ENCODE peak calls at places on chromosomes 1 and 21, in six cellular contexts. F, P, H, Y, A and X are unnamed samples.

GRCh38 chr1:20555025-20555757 is 2.8 kb downstream of the FAM43B start:
- DNase-seq in A (no peak), Y (no peak), H (no peak), F (no peak), P (peak), X (no peak)

GRCh38 chr1:66294692-66295384 is 239.1 kb upstream of the SGIP1 start:
- DNase-seq in P (peak), A (peak), F (no peak), Y (peak), H (no peak), X (no peak)

GRCh38 chr1:15469836-15470495 is 5.9 kb upstream of the CELA2B start:
- DNase-seq in H (no peak), P (no peak), F (no peak), Y (no peak), A (no peak), X (no peak)

GRCh38 chr1:12173631-12174121 is 6.9 kb downstream of the TNFRSF1B start:
- DNase-seq in Y (no peak), F (no peak), P (no peak), H (no peak), A (no peak), X (peak)

GRCh38 chr21:38841472-38841871 is 35.7 kb downstream of the ETS2 start:
- DNase-seq in H (no peak), Y (no peak), A (no peak), F (no peak), P (no peak), X (no peak)

GRCh38 chr1:68600049-68600661 is 103.3 kb upstream of the DEPDC1 start:
- DNase-seq in F (no peak), A (peak), P (peak), Y (peak), H (peak), X (no peak)

GRCh38 chr1:59506952-59507351 is 210.1 kb downstream of the FGGY start:
- DNase-seq in H (peak), P (peak), A (peak), F (no peak), Y (no peak), X (peak)

GRCh38 chr1:230125633-230126528 is 58.8 kb downstream of the GALNT2 start:
- DNase-seq in H (no peak), Y (no peak), F (no peak), A (peak), P (no peak), X (no peak)

GRCh38 chr1:25532970-25533369 is 10.4 kb upstream of the LDLRAP1 start:
- DNase-seq in A (no peak), Y (no peak), H (no peak), F (no peak), P (no peak), X (no peak)
- TF ChIP-seq CTCF in A (no peak), Y (no peak), H (peak), F (no peak), P (no peak), X (no peak)

DNA sequence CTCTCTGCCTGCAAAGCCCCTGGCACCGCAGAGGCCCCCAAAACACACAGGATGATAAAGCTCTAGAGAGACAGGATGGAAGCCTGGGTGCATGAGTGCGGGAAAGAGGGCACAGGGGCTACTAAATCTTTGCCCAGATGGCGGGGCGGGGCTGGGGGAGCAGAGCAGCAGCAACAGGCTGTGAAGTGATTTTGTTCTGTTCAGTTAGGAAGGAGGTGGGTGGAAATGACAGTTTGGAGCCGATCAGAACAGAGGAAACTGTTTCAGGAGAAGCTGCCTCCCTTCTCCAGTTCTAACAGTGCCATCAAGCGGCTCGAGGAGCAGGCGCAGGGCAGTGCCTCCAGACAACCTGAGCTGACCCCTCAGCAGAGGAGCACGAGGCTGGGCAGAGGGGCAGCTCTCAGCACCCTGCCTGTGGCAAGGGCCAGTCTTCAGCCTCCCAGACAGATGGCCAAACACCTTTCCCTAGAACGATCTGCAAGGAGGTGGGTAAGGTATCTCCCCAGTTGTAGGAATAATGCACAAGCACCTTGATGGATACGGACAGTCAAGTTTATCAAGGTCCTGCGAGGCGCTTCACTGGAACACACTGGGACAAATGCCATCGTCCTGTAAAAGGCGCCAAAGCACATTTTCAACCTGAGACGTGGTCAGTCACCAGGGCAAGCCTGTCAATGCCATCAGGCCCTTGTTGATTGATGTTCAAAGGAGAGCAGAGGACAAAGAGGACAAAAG is 44.9 kb downstream of the TOMM20 start:
- DNase-seq in H (peak), A (peak), Y (peak), F (peak), P (peak), X (peak)
- H3K4me3 ChIP-seq in H (peak), A (no peak), Y (no peak), F (peak), P (peak), X (no peak)

GRCh38 chr1:163604391-163604790 is 282.6 kb downstream of the NUF2 start:
- DNase-seq in Y (no peak), H (no peak), A (no peak), P (no peak), F (no peak), X (no peak)
- TF ChIP-seq CTCF in Y (no peak), H (no peak), A (no peak), P (no peak), F (no peak), X (no peak)

GRCh38 chr1:155008015-155008941 is 5.7 kb downstream of the ZBTB7B start:
- DNase-seq in F (no peak), H (no peak), P (no peak), Y (no peak), A (no peak), X (no peak)
- H3K4me3 ChIP-seq in F (no peak), H (no peak), P (no peak), Y (no peak), A (no peak), X (no peak)

DNA sequence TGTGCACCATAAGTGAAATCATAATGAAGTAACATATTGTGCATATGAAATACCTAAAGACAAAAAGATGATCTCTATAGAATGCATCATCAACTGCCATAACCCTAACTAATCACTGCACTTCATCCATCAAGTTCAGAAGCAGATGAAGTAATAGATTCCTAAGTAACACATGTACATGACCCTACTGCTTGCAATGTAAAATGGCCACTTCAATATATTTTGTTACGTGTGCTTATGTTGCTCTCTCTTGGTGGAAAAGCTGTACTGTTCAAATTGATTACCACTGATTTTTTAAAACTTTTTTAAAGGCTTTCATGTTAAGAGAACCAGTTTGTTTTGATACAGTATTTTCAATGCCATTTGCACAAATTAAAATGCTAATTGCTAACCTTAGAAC is 141.8 kb downstream of the TTLL7 start:
- DNase-seq in H (peak), F (no peak), P (peak), Y (peak), A (peak), X (no peak)
- TF ChIP-seq CTCF in H (peak), F (no peak), P (peak), Y (no peak), A (no peak), X (no peak)

DNA sequence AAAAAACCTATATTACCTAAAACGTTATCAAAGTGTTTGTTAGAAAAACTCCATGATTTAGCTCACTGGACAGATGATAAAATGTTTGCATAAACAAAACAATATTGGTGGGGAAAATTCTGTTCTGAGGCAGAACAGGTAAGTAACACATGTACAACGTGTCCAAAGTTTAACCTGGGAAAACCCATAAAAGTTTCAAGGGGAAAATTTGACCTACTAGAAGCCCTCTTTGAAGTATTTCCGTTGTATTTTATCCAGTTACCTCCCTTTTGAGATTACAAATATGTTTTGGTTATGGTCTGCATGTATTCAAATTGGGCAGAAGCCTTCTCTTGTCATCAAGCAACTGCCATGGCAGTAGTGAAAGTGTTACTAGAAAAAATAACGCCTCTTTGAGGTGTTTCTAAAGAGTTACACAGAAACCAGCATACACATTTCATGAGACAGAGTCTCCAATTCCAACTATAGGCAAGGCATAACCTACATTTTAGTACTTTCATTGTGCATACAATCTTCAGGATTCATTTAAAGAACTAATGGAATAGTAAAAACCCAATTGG is 58.0 kb upstream of the PDC start:
- DNase-seq in H (no peak), Y (no peak), P (no peak), F (no peak), A (no peak), X (no peak)
- H3K4me3 ChIP-seq in H (no peak), Y (no peak), P (no peak), F (no peak), A (no peak), X (no peak)

GRCh38 chr1:57424231-57425027 is 569 bp upstream of the DAB1 start:
- DNase-seq in Y (no peak), H (no peak), F (peak), P (peak), A (peak), X (no peak)

GRCh38 chr1:57421366-57421765 is 2.5 kb downstream of the DAB1 start:
- DNase-seq in F (no peak), H (no peak), P (no peak), A (no peak), Y (no peak), X (no peak)

GRCh38 chr1:57423135-57424131 is at the start of gene DAB1:
- DNase-seq in H (no peak), A (no peak), F (peak), P (no peak), Y (no peak), X (no peak)

GRCh38 chr1:57422271-57423134 is 1.4 kb downstream of the DAB1 start:
- DNase-seq in H (no peak), A (no peak), P (peak), F (peak), Y (no peak), X (no peak)
- TF ChIP-seq CTCF in H (no peak), A (no peak), P (peak), F (no peak), Y (no peak), X (no peak)

GRCh38 chr1:223714849-223715709 is 2.7 kb downstream of the CAPN2 start:
- DNase-seq in H (no peak), F (no peak), Y (peak), P (peak), A (peak), X (no peak)

GRCh38 chr1:223713546-223714420 is 1.4 kb downstream of the CAPN2 start:
- DNase-seq in Y (peak), P (no peak), F (no peak), H (no peak), A (no peak), X (no peak)

GRCh38 chr1:223715710-223716103 is 3.4 kb downstream of the CAPN2 start:
- DNase-seq in F (no peak), Y (no peak), A (no peak), H (no peak), P (no peak), X (no peak)

GRCh38 chr1:223712856-223713494 is 636 bp downstream of the CAPN2 start:
- DNase-seq in F (no peak), H (no peak), A (no peak), Y (peak), P (no peak), X (no peak)

DNA sequence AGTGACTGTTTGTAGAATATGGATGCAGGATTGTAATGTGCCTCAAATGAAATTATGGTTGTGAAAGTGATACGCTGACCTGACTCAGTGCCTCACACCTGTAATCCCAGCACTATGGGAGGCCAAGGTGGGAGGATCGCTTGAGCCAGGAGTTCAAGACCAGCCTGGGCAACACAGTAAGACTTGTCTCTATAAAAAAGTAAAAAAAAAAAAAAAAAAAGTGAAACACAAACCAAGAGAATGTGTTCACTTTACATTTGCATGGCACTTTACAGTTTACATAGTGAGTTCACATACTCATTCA is 2.0 kb downstream of the CAPN2 start:
- DNase-seq in H (no peak), Y (no peak), F (no peak), P (no peak), A (no peak), X (no peak)
- H3K4me3 ChIP-seq in H (no peak), Y (peak), F (peak), P (peak), A (peak), X (no peak)

DNA sequence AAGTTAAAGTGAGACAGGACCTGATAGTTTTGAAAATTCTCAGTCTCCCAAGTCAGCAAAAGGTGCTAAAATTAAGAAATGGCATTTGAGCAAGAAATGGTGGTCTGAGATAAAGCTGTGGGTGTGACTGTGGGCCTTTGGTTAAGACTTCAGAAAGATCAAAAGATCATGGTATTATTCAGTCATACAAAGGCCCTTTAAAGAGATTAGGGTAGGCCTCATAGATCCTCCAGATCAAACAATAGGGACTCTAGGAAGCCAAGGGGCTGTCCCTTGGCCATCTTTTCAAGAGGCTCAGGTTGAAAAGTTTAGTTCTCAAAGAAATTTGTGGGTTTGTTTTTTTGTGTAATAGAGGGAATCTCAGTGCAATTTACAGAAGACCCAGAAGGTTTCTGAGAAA is 8.4 kb downstream of the HMGB4 start:
- DNase-seq in A (no peak), Y (no peak), F (no peak), H (no peak), P (no peak), X (no peak)
- TF ChIP-seq CTCF in A (no peak), Y (no peak), F (no peak), H (no peak), P (no peak), X (no peak)

GRCh38 chr1:89994805-89995594 is at the start of gene ZNF326:
- DNase-seq in P (peak), A (peak), F (peak), H (peak), Y (peak), X (peak)
- H3K4me3 ChIP-seq in P (peak), A (peak), F (peak), H (peak), Y (peak), X (peak)